ENCODE peak calls at places on chromosomes 4 and X, in six cellular contexts. One of them, this sample, is unnamed.
A peak's percentile ranks its signal among the peaks of the same experiment; 100 is the strongest.

GRCh38 chrX:108304210-108304609 is 134.0 kb downstream of the COL4A6 start:
- DNase-seq in psoas muscle: no peak
- DNase-seq in MM.1S: no peak
- DNase-seq in IMR-90: peak; percentile 7
- DNase-seq in adrenal gland: no peak
- DNase-seq in right atrium auricular region: no peak
- DNase-seq in this sample: no peak

GRCh38 chr4:51885371-51885770 is 42.4 kb downstream of the DCUN1D4 start:
- DNase-seq in IMR-90: peak; percentile 28
- DNase-seq in MM.1S: no peak
- DNase-seq in adrenal gland: no peak
- DNase-seq in right atrium auricular region: no peak
- DNase-seq in psoas muscle: no peak
- DNase-seq in this sample: no peak

GRCh38 chr4:26320159-26320452 is 708 bp upstream of the RBPJ start:
- DNase-seq in adrenal gland: no peak
- DNase-seq in MM.1S: peak; percentile 39
- DNase-seq in IMR-90: peak; percentile 28
- DNase-seq in right atrium auricular region: no peak
- DNase-seq in psoas muscle: no peak
- DNase-seq in this sample: no peak

GRCh38 chr4:138114434-138114833 is 127.7 kb downstream of the SLC7A11 start:
- DNase-seq in MM.1S: peak; percentile 85
- DNase-seq in IMR-90: peak; percentile 13
- DNase-seq in adrenal gland: no peak
- DNase-seq in right atrium auricular region: no peak
- DNase-seq in psoas muscle: no peak
- DNase-seq in this sample: no peak

GRCh38 chrX:45851434-45851991 is 650.8 kb upstream of the DIPK2B start:
- DNase-seq in right atrium auricular region: no peak
- DNase-seq in psoas muscle: peak; percentile 52
- DNase-seq in IMR-90: no peak
- DNase-seq in adrenal gland: no peak
- DNase-seq in MM.1S: peak; percentile 58
- DNase-seq in this sample: peak; percentile 70

GRCh38 chr4:3341760-3342159 is 48.9 kb downstream of the RGS12 start:
- DNase-seq in psoas muscle: no peak
- DNase-seq in IMR-90: no peak
- DNase-seq in adrenal gland: no peak
- DNase-seq in right atrium auricular region: no peak
- DNase-seq in MM.1S: no peak
- DNase-seq in this sample: no peak

GRCh38 chr4:2793920-2794706 is 1.2 kb downstream of the SH3BP2 start:
- DNase-seq in IMR-90: no peak
- DNase-seq in MM.1S: no peak
- DNase-seq in right atrium auricular region: no peak
- DNase-seq in psoas muscle: peak; percentile 62
- DNase-seq in adrenal gland: peak; percentile 89
- DNase-seq in this sample: peak; percentile 42

GRCh38 chr4:122588453-122589238 is 32.2 kb downstream of the IL21 start:
- DNase-seq in MM.1S: no peak
- DNase-seq in IMR-90: peak; percentile 91
- DNase-seq in adrenal gland: no peak
- DNase-seq in psoas muscle: no peak
- DNase-seq in right atrium auricular region: no peak
- DNase-seq in this sample: peak; percentile 73

GRCh38 chr4:131566026-131566425 is 1583.1 kb upstream of the PCDH10 start:
- DNase-seq in right atrium auricular region: no peak
- DNase-seq in psoas muscle: no peak
- DNase-seq in IMR-90: no peak
- DNase-seq in adrenal gland: no peak
- DNase-seq in MM.1S: no peak
- DNase-seq in this sample: no peak

GRCh38 chrX:12721042-12721441 is 70.2 kb upstream of the PRPS2 start:
- DNase-seq in MM.1S: no peak
- DNase-seq in IMR-90: no peak
- DNase-seq in adrenal gland: no peak
- DNase-seq in psoas muscle: no peak
- DNase-seq in right atrium auricular region: no peak
- DNase-seq in this sample: no peak

GRCh38 chrX:96407501-96407900 is 277.1 kb upstream of the DIAPH2 start:
- DNase-seq in psoas muscle: no peak
- DNase-seq in adrenal gland: peak; percentile 18
- DNase-seq in IMR-90: peak; percentile 80
- DNase-seq in MM.1S: no peak
- DNase-seq in right atrium auricular region: no peak
- DNase-seq in this sample: peak; percentile 80

GRCh38 chr4:12791536-12791935 is 692.6 kb downstream of the RAB28 start:
- DNase-seq in IMR-90: no peak
- DNase-seq in right atrium auricular region: no peak
- DNase-seq in adrenal gland: no peak
- DNase-seq in psoas muscle: no peak
- DNase-seq in MM.1S: no peak
- DNase-seq in this sample: no peak

GRCh38 chrX:36867143-36867542 is 141.0 kb upstream of the FAM47C start:
- DNase-seq in MM.1S: peak; percentile 32
- DNase-seq in psoas muscle: no peak
- DNase-seq in adrenal gland: no peak
- DNase-seq in IMR-90: peak; percentile 9
- DNase-seq in right atrium auricular region: no peak
- DNase-seq in this sample: peak; percentile 9

GRCh38 chrX:75115707-75116413 is 40.2 kb downstream of the ABCB7 start:
- DNase-seq in IMR-90: no peak
- DNase-seq in adrenal gland: no peak
- DNase-seq in MM.1S: no peak
- DNase-seq in right atrium auricular region: no peak
- DNase-seq in psoas muscle: no peak
- DNase-seq in this sample: no peak

GRCh38 chr4:56723201-56723605 is 42.1 kb upstream of the HOPX start:
- DNase-seq in MM.1S: no peak
- DNase-seq in psoas muscle: no peak
- DNase-seq in IMR-90: no peak
- DNase-seq in adrenal gland: no peak
- DNase-seq in right atrium auricular region: no peak
- DNase-seq in this sample: no peak

GRCh38 chrX:54223581-54223980 is 40.5 kb upstream of the FAM120C start:
- DNase-seq in adrenal gland: no peak
- DNase-seq in IMR-90: no peak
- DNase-seq in right atrium auricular region: no peak
- DNase-seq in psoas muscle: no peak
- DNase-seq in MM.1S: no peak
- DNase-seq in this sample: no peak

GRCh38 chr4:185839204-185839712 is 27.3 kb upstream of the SORBS2 start:
- DNase-seq in IMR-90: peak; percentile 91
- DNase-seq in adrenal gland: peak; percentile 78
- DNase-seq in psoas muscle: peak; percentile 63
- DNase-seq in MM.1S: no peak
- DNase-seq in right atrium auricular region: no peak
- DNase-seq in this sample: peak; percentile 90

GRCh38 chr4:98193459-98194105 is 50.3 kb upstream of the STPG2 start:
- DNase-seq in adrenal gland: no peak
- DNase-seq in IMR-90: no peak
- DNase-seq in MM.1S: no peak
- DNase-seq in psoas muscle: no peak
- DNase-seq in right atrium auricular region: no peak
- DNase-seq in this sample: no peak

GRCh38 chrX:17826609-17827496 is 34.2 kb downstream of the RAI2 start:
- DNase-seq in adrenal gland: no peak
- DNase-seq in right atrium auricular region: no peak
- DNase-seq in MM.1S: no peak
- DNase-seq in IMR-90: no peak
- DNase-seq in psoas muscle: no peak
- DNase-seq in this sample: peak; percentile 42

GRCh38 chr4:13169731-13170130 is 314.4 kb downstream of the RAB28 start:
- DNase-seq in IMR-90: no peak
- DNase-seq in adrenal gland: no peak
- DNase-seq in psoas muscle: no peak
- DNase-seq in MM.1S: no peak
- DNase-seq in right atrium auricular region: no peak
- DNase-seq in this sample: no peak

GRCh38 chr4:17544831-17545234 is 29.9 kb downstream of the CLRN2 start:
- DNase-seq in psoas muscle: no peak
- DNase-seq in adrenal gland: no peak
- DNase-seq in MM.1S: no peak
- DNase-seq in IMR-90: no peak
- DNase-seq in right atrium auricular region: no peak
- DNase-seq in this sample: no peak

GRCh38 chr4:155952546-155952945 is 1.1 kb downstream of the CTSO start:
- DNase-seq in adrenal gland: no peak
- DNase-seq in psoas muscle: no peak
- DNase-seq in IMR-90: peak; percentile 42
- DNase-seq in right atrium auricular region: no peak
- DNase-seq in MM.1S: no peak
- DNase-seq in this sample: peak; percentile 60

GRCh38 chr4:180665994-180666818 is 1577.0 kb upstream of the TENM3 start:
- DNase-seq in IMR-90: peak; percentile 63
- DNase-seq in right atrium auricular region: no peak
- DNase-seq in MM.1S: peak; percentile 73
- DNase-seq in psoas muscle: no peak
- DNase-seq in adrenal gland: peak; percentile 46
- DNase-seq in this sample: no peak

GRCh38 chrX:17242470-17242869 is 132.5 kb upstream of the NHS start:
- DNase-seq in psoas muscle: no peak
- DNase-seq in adrenal gland: peak; percentile 25
- DNase-seq in MM.1S: peak; percentile 31
- DNase-seq in IMR-90: peak; percentile 55
- DNase-seq in right atrium auricular region: peak; percentile 59
- DNase-seq in this sample: peak; percentile 69

GRCh38 chrX:108148524-108148923 is 56.9 kb downstream of the ATG4A start:
- DNase-seq in right atrium auricular region: no peak
- DNase-seq in MM.1S: peak; percentile 40
- DNase-seq in IMR-90: no peak
- DNase-seq in psoas muscle: no peak
- DNase-seq in adrenal gland: no peak
- DNase-seq in this sample: no peak

GRCh38 chr4:87153078-87153477 is 67.3 kb downstream of the KLHL8 start:
- DNase-seq in psoas muscle: no peak
- DNase-seq in adrenal gland: no peak
- DNase-seq in right atrium auricular region: no peak
- DNase-seq in IMR-90: no peak
- DNase-seq in MM.1S: no peak
- DNase-seq in this sample: no peak

GRCh38 chrX:103309860-103310591 is 764 bp downstream of the BEX2 start:
- DNase-seq in adrenal gland: no peak
- DNase-seq in right atrium auricular region: no peak
- DNase-seq in MM.1S: no peak
- DNase-seq in psoas muscle: no peak
- DNase-seq in IMR-90: no peak
- DNase-seq in this sample: peak; percentile 2

GRCh38 chrX:56788717-56789122 is 59.7 kb downstream of the NBDY start:
- DNase-seq in MM.1S: peak; percentile 67
- DNase-seq in psoas muscle: peak; percentile 86
- DNase-seq in right atrium auricular region: no peak
- DNase-seq in IMR-90: peak; percentile 47
- DNase-seq in adrenal gland: no peak
- DNase-seq in this sample: no peak

GRCh38 chr4:182448281-182449151 is 205.3 kb downstream of the TENM3 start:
- DNase-seq in MM.1S: peak; percentile 71
- DNase-seq in right atrium auricular region: peak; percentile 90
- DNase-seq in IMR-90: peak; percentile 93
- DNase-seq in psoas muscle: peak; percentile 96
- DNase-seq in adrenal gland: peak; percentile 93
- DNase-seq in this sample: peak; percentile 79

GRCh38 chr4:94595880-94596483 is 144.2 kb downstream of the PDLIM5 start:
- DNase-seq in right atrium auricular region: no peak
- DNase-seq in psoas muscle: no peak
- DNase-seq in IMR-90: peak; percentile 74
- DNase-seq in adrenal gland: no peak
- DNase-seq in MM.1S: peak; percentile 56
- DNase-seq in this sample: peak; percentile 67

GRCh38 chrX:21943460-21944135 is 3.1 kb downstream of the SMS start:
- DNase-seq in psoas muscle: no peak
- DNase-seq in right atrium auricular region: no peak
- DNase-seq in adrenal gland: no peak
- DNase-seq in IMR-90: peak; percentile 92
- DNase-seq in MM.1S: no peak
- DNase-seq in this sample: peak; percentile 84
- H3K4me3 ChIP-seq in psoas muscle: no peak overlapping the region
- H3K4me3 ChIP-seq in right atrium auricular region: no peak overlapping the region
- H3K4me3 ChIP-seq in adrenal gland: no peak overlapping the region
- H3K4me3 ChIP-seq in IMR-90: peak overlapping the region; percentile 51
- H3K4me3 ChIP-seq in MM.1S: no peak overlapping the region
- H3K4me3 ChIP-seq in this sample: no peak overlapping the region

GRCh38 chr4:23889814-23890269 is at the start of gene PPARGC1A:
- DNase-seq in adrenal gland: peak; percentile 61
- DNase-seq in psoas muscle: peak; percentile 79
- DNase-seq in MM.1S: peak; percentile 91
- DNase-seq in IMR-90: peak; percentile 50
- DNase-seq in right atrium auricular region: peak; percentile 74
- DNase-seq in this sample: peak; percentile 67
- TF ChIP-seq CTCF in adrenal gland: no peak
- TF ChIP-seq CTCF in psoas muscle: no peak
- TF ChIP-seq CTCF in MM.1S: no peak
- TF ChIP-seq CTCF in IMR-90: no peak
- TF ChIP-seq CTCF in right atrium auricular region: no peak
- TF ChIP-seq CTCF in this sample: no peak

GRCh38 chr4:153518637-153519384 is 52.7 kb downstream of the TMEM131L start:
- DNase-seq in IMR-90: peak; percentile 49
- DNase-seq in adrenal gland: no peak
- DNase-seq in psoas muscle: no peak
- DNase-seq in right atrium auricular region: no peak
- DNase-seq in MM.1S: no peak
- DNase-seq in this sample: no peak
- H3K4me3 ChIP-seq in IMR-90: no peak overlapping the region
- H3K4me3 ChIP-seq in adrenal gland: no peak overlapping the region
- H3K4me3 ChIP-seq in psoas muscle: peak overlapping the region; percentile 35
- H3K4me3 ChIP-seq in right atrium auricular region: peak overlapping the region; percentile 3
- H3K4me3 ChIP-seq in MM.1S: no peak overlapping the region
- H3K4me3 ChIP-seq in this sample: no peak overlapping the region

GRCh38 chr4:84673475-84674230 is 90.7 kb downstream of the CDS1 start:
- DNase-seq in IMR-90: peak; percentile 92
- DNase-seq in MM.1S: no peak
- DNase-seq in right atrium auricular region: no peak
- DNase-seq in psoas muscle: no peak
- DNase-seq in adrenal gland: no peak
- DNase-seq in this sample: peak; percentile 77
- TF ChIP-seq CTCF in IMR-90: no peak
- TF ChIP-seq CTCF in MM.1S: no peak
- TF ChIP-seq CTCF in right atrium auricular region: no peak
- TF ChIP-seq CTCF in psoas muscle: no peak
- TF ChIP-seq CTCF in adrenal gland: no peak
- TF ChIP-seq CTCF in this sample: no peak